ENCODE peak calls at places on chromosomes 4 and X, in four cellular contexts. W is A549, S is GM12878, I is K562. X is an unnamed sample.

GRCh38 chrX:56792270-56793111 is 63.4 kb downstream of the NBDY start:
- DNase-seq in W (no peak), S (no peak), I (no peak), X (no peak)

GRCh38 chr4:175253184-175253902 is 335.2 kb downstream of the ADAM29 start:
- DNase-seq in W (no peak), S (no peak), I (no peak), X (no peak)

GRCh38 chrX:23742174-23742692 is 843 bp downstream of the ACOT9 start:
- DNase-seq in W (peak), S (no peak), I (peak), X (peak)

GRCh38 chr4:85734446-85734845 is 259.5 kb downstream of the ARHGAP24 start:
- DNase-seq in W (no peak), S (no peak), I (no peak), X (no peak)

GRCh38 chrX:37803057-37803456 is 23.2 kb downstream of the CYBB start:
- DNase-seq in W (no peak), S (no peak), I (no peak), X (no peak)

GRCh38 chrX:29926659-29927058 is 288.7 kb upstream of the MAGEB2 start:
- DNase-seq in W (no peak), S (no peak), I (no peak), X (no peak)

GRCh38 chr4:13705521-13706035 is 78.1 kb upstream of the BOD1L1 start:
- DNase-seq in W (no peak), S (no peak), I (no peak), X (peak)

GRCh38 chrX:19883878-19884277 is 3.5 kb downstream of the SH3KBP1 start:
- DNase-seq in W (no peak), S (peak), I (no peak), X (no peak)

DNA sequence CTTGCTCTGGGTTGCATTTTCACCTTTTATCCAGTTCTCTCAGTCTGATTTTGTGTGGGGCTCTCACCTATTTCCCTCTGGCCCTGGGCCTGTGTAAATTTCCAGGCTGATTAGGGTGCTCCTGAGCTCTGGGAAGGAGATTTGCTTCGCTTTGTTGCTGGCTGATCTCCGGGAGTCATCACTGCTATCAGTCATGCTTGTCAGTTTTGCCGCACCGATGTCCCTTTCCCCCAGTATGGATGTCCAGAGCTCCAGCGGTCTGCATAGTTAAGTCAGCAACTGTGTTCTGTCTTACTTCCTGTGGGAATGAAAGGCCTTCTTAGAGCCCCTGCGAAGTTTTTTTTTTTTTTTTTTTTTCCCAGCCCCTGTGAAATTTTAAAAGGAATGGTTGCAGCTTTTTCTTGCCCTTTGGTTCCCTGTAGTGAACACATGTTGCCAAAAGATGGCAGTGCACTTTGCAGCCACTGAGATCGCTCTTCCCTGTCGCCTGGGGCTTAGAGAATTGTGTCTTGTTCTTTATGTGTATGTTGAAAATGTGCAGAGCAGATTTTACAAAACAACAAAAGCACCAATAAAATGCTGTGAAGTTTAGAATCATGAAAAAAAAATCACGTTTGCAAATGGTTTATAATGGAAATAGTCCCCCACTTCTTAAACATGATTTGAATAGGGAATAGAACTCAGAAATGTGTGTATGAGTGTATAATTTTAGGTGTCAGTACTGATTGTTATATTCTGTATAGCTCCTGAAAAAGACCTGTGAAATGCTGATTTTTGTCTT is 109.2 kb upstream of the SLC4A4 start:
- DNase-seq in W (peak), S (no peak), I (peak), X (peak)
- TF ChIP-seq CHD2 in W (no peak), S (no peak), I (no peak), X (no peak)

DNA sequence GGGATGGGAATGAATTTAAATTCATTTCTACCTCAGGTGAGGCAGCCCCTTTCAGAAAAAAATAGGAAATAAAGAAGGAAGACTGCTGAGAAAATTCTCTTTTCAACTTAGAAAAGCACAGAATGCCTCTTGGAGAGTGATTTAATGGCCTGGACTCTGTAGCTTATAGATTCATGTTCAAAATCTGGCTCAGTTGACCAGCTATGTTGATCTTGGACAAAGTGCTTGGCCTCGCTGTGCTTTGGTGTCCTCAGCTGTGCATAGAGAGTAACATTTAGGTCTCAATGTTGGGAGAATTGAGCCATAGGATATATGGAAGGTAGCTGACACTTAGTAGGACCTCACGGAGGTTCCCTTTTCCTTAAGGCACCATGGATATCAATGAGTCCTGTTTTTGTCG is 49.7 kb upstream of the SFRP2 start:
- DNase-seq in W (no peak), S (no peak), I (no peak), X (no peak)
- TF ChIP-seq CHD2 in W (no peak), S (no peak), I (no peak), X (no peak)

GRCh38 chr4:121307441-121308327 is 73.1 kb downstream of the QRFPR start:
- DNase-seq in W (peak), S (peak), I (peak), X (no peak)
- TF ChIP-seq CHD2 in W (no peak), S (no peak), I (no peak), X (no peak)

GRCh38 chrX:108584617-108585211 is 145.1 kb downstream of the COL4A5 start:
- DNase-seq in W (peak), S (peak), I (peak), X (peak)
- TF ChIP-seq CHD2 in W (no peak), S (no peak), I (no peak), X (no peak)

DNA sequence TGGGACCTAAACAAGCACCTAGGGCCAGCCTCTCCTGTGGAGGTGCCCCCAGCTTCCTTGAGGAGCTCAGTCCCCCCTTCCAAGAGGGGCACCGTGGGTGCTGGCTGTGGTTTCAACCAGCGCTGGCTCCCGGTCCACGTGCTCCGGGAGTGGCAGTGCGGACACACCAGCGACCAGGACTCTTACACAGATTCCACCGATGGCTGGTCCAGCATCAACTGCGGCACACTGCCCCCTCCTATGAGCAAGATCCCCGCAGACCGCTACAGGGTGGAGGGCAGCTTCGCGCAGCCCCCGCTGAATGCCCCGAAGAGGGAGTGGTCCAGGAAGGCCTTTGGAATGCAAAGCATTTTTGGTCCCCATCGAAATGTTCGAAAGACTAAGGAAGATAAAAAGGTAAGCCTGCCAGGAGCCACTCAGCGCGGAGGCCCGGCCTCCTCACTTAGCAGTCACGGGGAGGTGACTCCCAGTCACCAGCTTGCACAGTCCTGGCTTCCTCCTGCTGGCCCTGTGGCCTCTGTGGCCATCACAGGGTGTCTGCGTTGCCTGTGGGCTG is 24.9 kb downstream of the RGS12 start:
- DNase-seq in W (no peak), S (no peak), I (no peak), X (no peak)
- TF ChIP-seq CHD2 in W (no peak), S (no peak), I (no peak), X (no peak)

GRCh38 chr4:53942712-53943111 is 121.7 kb downstream of the CHIC2 start:
- DNase-seq in W (no peak), S (no peak), I (no peak), X (no peak)

GRCh38 chr4:53941331-53941730 is 123.1 kb downstream of the CHIC2 start:
- DNase-seq in W (no peak), S (no peak), I (no peak), X (no peak)

GRCh38 chr4:53937327-53937726 is 127.1 kb downstream of the CHIC2 start:
- DNase-seq in W (no peak), S (no peak), I (no peak), X (no peak)

GRCh38 chr4:53935780-53936179 is 128.6 kb downstream of the CHIC2 start:
- DNase-seq in W (no peak), S (no peak), I (no peak), X (no peak)

GRCh38 chr4:53937918-53938317 is 126.5 kb downstream of the CHIC2 start:
- DNase-seq in W (no peak), S (no peak), I (peak), X (no peak)
- TF ChIP-seq CHD2 in W (no peak), S (no peak), I (no peak), X (no peak)

GRCh38 chrX:13764765-13765164 is 30.2 kb downstream of the OFD1 start:
- DNase-seq in W (peak), S (no peak), I (peak), X (peak)
- TF ChIP-seq CHD2 in W (no peak), S (no peak), I (no peak), X (no peak)

DNA sequence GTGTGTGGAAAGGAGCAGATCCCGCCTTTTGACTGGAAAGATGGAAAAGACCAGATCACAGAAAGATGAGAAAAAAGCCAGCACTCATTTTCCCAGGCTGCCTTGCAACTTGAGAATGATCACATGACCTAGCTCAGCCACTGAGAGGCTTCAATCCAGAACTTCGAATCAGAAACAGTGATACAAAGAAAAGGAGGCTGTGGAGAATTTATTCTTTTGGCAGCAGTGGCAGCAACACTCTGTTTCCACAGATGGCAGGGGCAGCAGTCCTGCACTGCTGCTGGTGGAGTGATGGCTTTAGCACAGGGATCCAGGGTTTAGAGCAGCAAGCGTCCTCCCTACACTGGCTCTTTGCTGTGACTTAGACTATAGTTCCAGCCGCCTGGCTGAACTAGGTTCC is 77.8 kb upstream of the SH3RF1 start:
- DNase-seq in W (no peak), S (no peak), I (no peak), X (no peak)
- TF ChIP-seq CHD2 in W (no peak), S (no peak), I (no peak), X (no peak)

DNA sequence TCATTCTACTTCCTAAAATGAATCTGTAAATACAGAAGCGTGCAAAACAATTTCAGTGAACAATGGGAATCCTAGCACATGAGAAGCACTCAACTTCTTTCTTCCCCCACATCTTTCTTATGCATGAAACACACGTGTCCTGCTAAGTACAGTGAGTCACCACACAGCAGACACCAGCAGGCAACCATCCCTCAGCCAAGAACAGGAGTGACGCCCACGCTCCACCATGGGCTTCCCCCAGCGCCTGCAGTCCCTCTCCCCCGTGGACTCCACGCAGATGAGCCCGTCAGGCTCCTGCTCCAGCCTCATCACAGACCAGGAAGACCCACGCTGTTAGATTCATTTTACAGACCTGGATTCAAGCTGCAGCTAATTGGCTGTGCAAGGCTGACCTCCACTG is 16.8 kb downstream of the HMX1 start:
- DNase-seq in W (no peak), S (no peak), I (no peak), X (no peak)
- TF ChIP-seq CHD2 in W (no peak), S (no peak), I (no peak), X (no peak)

DNA sequence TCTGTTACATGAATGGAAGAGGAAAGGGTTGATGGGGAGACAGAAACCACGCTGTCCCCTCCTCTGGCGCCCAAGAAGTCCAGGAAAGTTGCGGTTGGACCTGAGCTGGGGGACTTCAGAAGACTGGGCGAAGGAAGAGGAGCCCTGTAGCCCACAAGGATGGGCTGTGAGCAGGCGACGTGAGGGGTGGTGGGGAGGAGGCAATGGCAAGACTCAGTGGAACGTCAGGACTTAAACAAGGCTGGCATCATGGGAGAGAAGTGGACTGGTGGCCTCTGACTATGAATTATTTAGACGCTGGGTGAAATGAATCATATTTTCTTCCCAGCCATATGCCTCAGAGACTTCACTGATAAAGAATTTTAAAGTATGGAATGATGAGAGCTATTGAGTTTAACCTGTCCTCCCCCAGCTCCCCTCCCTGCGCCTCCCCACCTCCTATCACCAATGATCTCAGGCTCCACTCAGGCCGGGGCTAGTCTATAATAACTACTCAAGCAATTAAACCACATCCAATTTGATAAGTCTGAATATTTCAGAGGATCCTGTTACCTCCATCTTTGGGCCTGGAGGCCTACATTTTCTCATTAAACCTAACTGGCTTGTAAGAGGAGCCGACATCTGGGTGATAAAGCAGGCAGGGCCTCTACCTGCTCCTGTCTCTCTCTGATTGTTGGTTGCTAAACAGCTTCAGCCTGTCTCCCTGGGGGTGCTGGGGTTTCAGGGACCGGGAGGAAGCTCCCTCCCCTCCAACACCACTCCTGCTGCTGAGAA is 63.6 kb downstream of the SMIM20 start:
- DNase-seq in W (no peak), S (no peak), I (no peak), X (peak)
- TF ChIP-seq CHD2 in W (no peak), S (no peak), I (no peak), X (no peak)

X was measured in SK-N-SH.